ENCODE peak calls at places on chromosomes 13 and 19, in six cellular contexts. One of them, this sample, is unnamed.

GRCh38 chr19:19061491-19061890 is 2.3 kb upstream of the SLC25A42 start:
- DNase-seq in left ventricle myocardium inferior: peak
- DNase-seq in ovary: no peak
- DNase-seq in fibroblast of lung: no peak
- DNase-seq in CD8-positive, alpha-beta T cell: no peak
- DNase-seq in suprapubic skin: no peak
- DNase-seq in this sample: no peak

GRCh38 chr13:67229438-67230242 is 496 bp downstream of the PCDH9 start:
- DNase-seq in left ventricle myocardium inferior: no peak
- DNase-seq in ovary: no peak
- DNase-seq in fibroblast of lung: peak
- DNase-seq in CD8-positive, alpha-beta T cell: no peak
- DNase-seq in suprapubic skin: no peak
- DNase-seq in this sample: no peak

GRCh38 chr13:106103779-106104178 is 431.7 kb downstream of the EFNB2 start:
- DNase-seq in left ventricle myocardium inferior: no peak
- DNase-seq in ovary: no peak
- DNase-seq in fibroblast of lung: peak
- DNase-seq in CD8-positive, alpha-beta T cell: no peak
- DNase-seq in suprapubic skin: no peak
- DNase-seq in this sample: peak

GRCh38 chr19:4524808-4525562 is 6.7 kb upstream of the PLIN4 start:
- DNase-seq in left ventricle myocardium inferior: peak
- DNase-seq in ovary: peak
- DNase-seq in fibroblast of lung: no peak
- DNase-seq in CD8-positive, alpha-beta T cell: peak
- DNase-seq in suprapubic skin: peak
- DNase-seq in this sample: peak

GRCh38 chr13:32098275-32098674 is 66.7 kb downstream of the FRY start:
- DNase-seq in left ventricle myocardium inferior: no peak
- DNase-seq in ovary: no peak
- DNase-seq in fibroblast of lung: no peak
- DNase-seq in CD8-positive, alpha-beta T cell: no peak
- DNase-seq in suprapubic skin: no peak
- DNase-seq in this sample: peak

GRCh38 chr19:20077791-20078463 is at the start of gene ZNF90:
- DNase-seq in left ventricle myocardium inferior: peak
- DNase-seq in ovary: peak
- DNase-seq in fibroblast of lung: peak
- DNase-seq in CD8-positive, alpha-beta T cell: peak
- DNase-seq in suprapubic skin: peak
- DNase-seq in this sample: peak

GRCh38 chr13:50393641-50394040 is 378.4 kb downstream of the KCNRG start:
- DNase-seq in left ventricle myocardium inferior: peak
- DNase-seq in ovary: no peak
- DNase-seq in fibroblast of lung: peak
- DNase-seq in CD8-positive, alpha-beta T cell: no peak
- DNase-seq in suprapubic skin: no peak
- DNase-seq in this sample: peak

GRCh38 chr13:110391273-110391672 is 84.2 kb downstream of the COL4A2 start:
- DNase-seq in left ventricle myocardium inferior: no peak
- DNase-seq in ovary: no peak
- DNase-seq in fibroblast of lung: peak
- DNase-seq in CD8-positive, alpha-beta T cell: no peak
- DNase-seq in suprapubic skin: no peak
- DNase-seq in this sample: peak

GRCh38 chr19:44212250-44212864 is at the start of gene ZNF227:
- DNase-seq in left ventricle myocardium inferior: peak
- DNase-seq in ovary: peak
- DNase-seq in fibroblast of lung: peak
- DNase-seq in CD8-positive, alpha-beta T cell: peak
- DNase-seq in suprapubic skin: peak
- DNase-seq in this sample: peak

GRCh38 chr13:64758520-64758919 is 2471.6 kb downstream of the PCDH9 start:
- DNase-seq in left ventricle myocardium inferior: no peak
- DNase-seq in ovary: no peak
- DNase-seq in fibroblast of lung: peak
- DNase-seq in CD8-positive, alpha-beta T cell: no peak
- DNase-seq in suprapubic skin: no peak
- DNase-seq in this sample: no peak

GRCh38 chr19:34662919-34663318 is 14.0 kb downstream of the SCGB2B2 start:
- DNase-seq in left ventricle myocardium inferior: no peak
- DNase-seq in ovary: no peak
- DNase-seq in fibroblast of lung: no peak
- DNase-seq in CD8-positive, alpha-beta T cell: peak
- DNase-seq in suprapubic skin: no peak
- DNase-seq in this sample: peak

GRCh38 chr13:44906758-44907157 is 82.5 kb downstream of the NUFIP1 start:
- DNase-seq in left ventricle myocardium inferior: no peak
- DNase-seq in ovary: peak
- DNase-seq in fibroblast of lung: peak
- DNase-seq in CD8-positive, alpha-beta T cell: no peak
- DNase-seq in suprapubic skin: no peak
- DNase-seq in this sample: peak

GRCh38 chr19:57348136-57348535 is 2.9 kb upstream of the ZNF304 start:
- DNase-seq in left ventricle myocardium inferior: no peak
- DNase-seq in ovary: no peak
- DNase-seq in fibroblast of lung: peak
- DNase-seq in CD8-positive, alpha-beta T cell: no peak
- DNase-seq in suprapubic skin: no peak
- DNase-seq in this sample: peak

GRCh38 chr19:32373614-32374295 is 28.3 kb downstream of the ZNF507 start:
- DNase-seq in left ventricle myocardium inferior: no peak
- DNase-seq in ovary: no peak
- DNase-seq in fibroblast of lung: peak
- DNase-seq in CD8-positive, alpha-beta T cell: no peak
- DNase-seq in suprapubic skin: no peak
- DNase-seq in this sample: peak

GRCh38 chr19:44685877-44686276 is 13.1 kb upstream of the CEACAM16 start:
- DNase-seq in left ventricle myocardium inferior: no peak
- DNase-seq in ovary: no peak
- DNase-seq in fibroblast of lung: peak
- DNase-seq in CD8-positive, alpha-beta T cell: no peak
- DNase-seq in suprapubic skin: no peak
- DNase-seq in this sample: peak

GRCh38 chr13:41403983-41404382 is 53.4 kb upstream of the RGCC start:
- DNase-seq in left ventricle myocardium inferior: no peak
- DNase-seq in ovary: no peak
- DNase-seq in fibroblast of lung: no peak
- DNase-seq in CD8-positive, alpha-beta T cell: no peak
- DNase-seq in suprapubic skin: no peak
- DNase-seq in this sample: no peak

GRCh38 chr19:58001895-58002369 is 688 bp downstream of the ZNF606 start:
- DNase-seq in left ventricle myocardium inferior: no peak
- DNase-seq in ovary: no peak
- DNase-seq in fibroblast of lung: peak
- DNase-seq in CD8-positive, alpha-beta T cell: peak
- DNase-seq in suprapubic skin: no peak
- DNase-seq in this sample: peak

GRCh38 chr19:10769533-10770491 is 51.9 kb downstream of the DNM2 start:
- DNase-seq in left ventricle myocardium inferior: peak
- DNase-seq in ovary: peak
- DNase-seq in fibroblast of lung: no peak
- DNase-seq in CD8-positive, alpha-beta T cell: peak
- DNase-seq in suprapubic skin: no peak
- DNase-seq in this sample: peak

GRCh38 chr13:104580931-104581330 is 1514.7 kb upstream of the SLC10A2 start:
- DNase-seq in left ventricle myocardium inferior: no peak
- DNase-seq in ovary: no peak
- DNase-seq in fibroblast of lung: peak
- DNase-seq in CD8-positive, alpha-beta T cell: no peak
- DNase-seq in suprapubic skin: no peak
- DNase-seq in this sample: no peak

GRCh38 chr13:27403252-27403678 is 21.2 kb upstream of the GTF3A start:
- DNase-seq in left ventricle myocardium inferior: no peak
- DNase-seq in ovary: no peak
- DNase-seq in fibroblast of lung: peak
- DNase-seq in CD8-positive, alpha-beta T cell: no peak
- DNase-seq in suprapubic skin: no peak
- DNase-seq in this sample: peak

GRCh38 chr13:41492432-41493267 is 35.3 kb downstream of the RGCC start:
- DNase-seq in left ventricle myocardium inferior: no peak
- DNase-seq in ovary: no peak
- DNase-seq in fibroblast of lung: no peak
- DNase-seq in CD8-positive, alpha-beta T cell: peak
- DNase-seq in suprapubic skin: no peak
- DNase-seq in this sample: no peak

GRCh38 chr19:49932731-49933131 is 3.4 kb upstream of the NUP62 start:
- DNase-seq in left ventricle myocardium inferior: no peak
- DNase-seq in ovary: peak
- DNase-seq in fibroblast of lung: no peak
- DNase-seq in CD8-positive, alpha-beta T cell: peak
- DNase-seq in suprapubic skin: no peak
- DNase-seq in this sample: no peak

GRCh38 chr13:110643768-110644421 is 28.6 kb downstream of the NAXD start:
- DNase-seq in left ventricle myocardium inferior: no peak
- DNase-seq in ovary: no peak
- DNase-seq in fibroblast of lung: no peak
- DNase-seq in CD8-positive, alpha-beta T cell: no peak
- DNase-seq in suprapubic skin: no peak
- DNase-seq in this sample: no peak

DNA sequence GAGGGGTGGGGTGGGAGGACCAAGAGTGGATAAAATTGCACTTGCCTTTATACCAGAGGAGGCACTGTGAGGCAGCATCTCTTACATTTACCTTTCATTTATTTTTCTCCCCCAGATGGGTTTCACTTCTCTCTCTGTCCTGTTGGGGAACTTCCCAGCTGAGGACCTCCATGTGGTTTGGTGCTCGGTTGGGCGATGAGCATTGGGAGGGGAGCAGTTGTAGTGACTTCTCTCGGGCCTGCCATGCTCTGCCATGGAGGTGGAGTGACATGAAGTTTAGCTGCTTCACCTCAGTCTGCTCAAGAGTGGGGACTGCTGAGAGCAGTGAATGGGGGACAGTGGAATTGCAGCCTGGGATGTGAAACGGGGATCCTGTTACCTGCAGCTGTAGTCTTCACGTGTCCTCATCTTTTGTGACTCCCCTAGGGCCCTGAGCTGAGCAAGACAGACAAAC is 23.1 kb upstream of the CXCL17 start:
- DNase-seq in left ventricle myocardium inferior: no peak
- DNase-seq in ovary: no peak
- DNase-seq in fibroblast of lung: no peak
- DNase-seq in CD8-positive, alpha-beta T cell: no peak
- DNase-seq in suprapubic skin: no peak
- DNase-seq in this sample: no peak
- TF ChIP-seq CTCF in left ventricle myocardium inferior: no peak
- TF ChIP-seq CTCF in ovary: no peak
- TF ChIP-seq CTCF in fibroblast of lung: no peak
- TF ChIP-seq CTCF in CD8-positive, alpha-beta T cell: no peak
- TF ChIP-seq CTCF in suprapubic skin: no peak
- TF ChIP-seq CTCF in this sample: no peak

GRCh38 chr13:30307966-30308290 is 577 bp upstream of the KATNAL1 start:
- DNase-seq in left ventricle myocardium inferior: no peak
- DNase-seq in ovary: no peak
- DNase-seq in fibroblast of lung: no peak
- DNase-seq in CD8-positive, alpha-beta T cell: no peak
- DNase-seq in suprapubic skin: no peak
- DNase-seq in this sample: no peak

GRCh38 chr13:30306762-30307193 is 573 bp downstream of the KATNAL1 start:
- DNase-seq in left ventricle myocardium inferior: peak
- DNase-seq in ovary: peak
- DNase-seq in fibroblast of lung: peak
- DNase-seq in CD8-positive, alpha-beta T cell: peak
- DNase-seq in suprapubic skin: peak
- DNase-seq in this sample: peak

GRCh38 chr13:30305456-30305855 is 1.9 kb downstream of the KATNAL1 start:
- DNase-seq in left ventricle myocardium inferior: no peak
- DNase-seq in ovary: no peak
- DNase-seq in fibroblast of lung: no peak
- DNase-seq in CD8-positive, alpha-beta T cell: no peak
- DNase-seq in suprapubic skin: no peak
- DNase-seq in this sample: no peak

GRCh38 chr13:30307194-30307965 is at the start of gene KATNAL1:
- DNase-seq in left ventricle myocardium inferior: peak
- DNase-seq in ovary: peak
- DNase-seq in fibroblast of lung: peak
- DNase-seq in CD8-positive, alpha-beta T cell: peak
- DNase-seq in suprapubic skin: peak
- DNase-seq in this sample: peak

GRCh38 chr13:30308548-30308947 is 1.2 kb upstream of the KATNAL1 start:
- DNase-seq in left ventricle myocardium inferior: no peak
- DNase-seq in ovary: no peak
- DNase-seq in fibroblast of lung: peak
- DNase-seq in CD8-positive, alpha-beta T cell: no peak
- DNase-seq in suprapubic skin: no peak
- DNase-seq in this sample: peak
- H3K4me3 ChIP-seq in left ventricle myocardium inferior: peak
- H3K4me3 ChIP-seq in ovary: no peak
- H3K4me3 ChIP-seq in fibroblast of lung: no peak
- H3K4me3 ChIP-seq in CD8-positive, alpha-beta T cell: no peak
- H3K4me3 ChIP-seq in suprapubic skin: no peak
- H3K4me3 ChIP-seq in this sample: no peak

GRCh38 chr13:23598371-23598770 is 28.2 kb downstream of the TNFRSF19 start:
- DNase-seq in left ventricle myocardium inferior: no peak
- DNase-seq in ovary: no peak
- DNase-seq in fibroblast of lung: peak
- DNase-seq in CD8-positive, alpha-beta T cell: no peak
- DNase-seq in suprapubic skin: no peak
- DNase-seq in this sample: peak

GRCh38 chr13:23600534-23600933 is 30.3 kb downstream of the TNFRSF19 start:
- DNase-seq in left ventricle myocardium inferior: no peak
- DNase-seq in ovary: no peak
- DNase-seq in fibroblast of lung: no peak
- DNase-seq in CD8-positive, alpha-beta T cell: no peak
- DNase-seq in suprapubic skin: no peak
- DNase-seq in this sample: no peak

GRCh38 chr13:23600100-23600499 is 29.9 kb downstream of the TNFRSF19 start:
- DNase-seq in left ventricle myocardium inferior: no peak
- DNase-seq in ovary: no peak
- DNase-seq in fibroblast of lung: no peak
- DNase-seq in CD8-positive, alpha-beta T cell: no peak
- DNase-seq in suprapubic skin: no peak
- DNase-seq in this sample: no peak

GRCh38 chr13:23599083-23599925 is 29.1 kb downstream of the TNFRSF19 start:
- DNase-seq in left ventricle myocardium inferior: no peak
- DNase-seq in ovary: no peak
- DNase-seq in fibroblast of lung: peak
- DNase-seq in CD8-positive, alpha-beta T cell: no peak
- DNase-seq in suprapubic skin: no peak
- DNase-seq in this sample: no peak
- TF ChIP-seq CTCF in left ventricle myocardium inferior: no peak
- TF ChIP-seq CTCF in ovary: no peak
- TF ChIP-seq CTCF in fibroblast of lung: no peak
- TF ChIP-seq CTCF in CD8-positive, alpha-beta T cell: no peak
- TF ChIP-seq CTCF in suprapubic skin: no peak
- TF ChIP-seq CTCF in this sample: no peak

GRCh38 chr19:12886943-12887747 is at the start of gene KLF1:
- DNase-seq in left ventricle myocardium inferior: no peak
- DNase-seq in ovary: no peak
- DNase-seq in fibroblast of lung: no peak
- DNase-seq in CD8-positive, alpha-beta T cell: no peak
- DNase-seq in suprapubic skin: no peak
- DNase-seq in this sample: no peak
- H3K4me3 ChIP-seq in left ventricle myocardium inferior: peak
- H3K4me3 ChIP-seq in ovary: no peak
- H3K4me3 ChIP-seq in fibroblast of lung: no peak
- H3K4me3 ChIP-seq in CD8-positive, alpha-beta T cell: peak
- H3K4me3 ChIP-seq in suprapubic skin: peak
- H3K4me3 ChIP-seq in this sample: no peak

This sample was measured in fibroblast of mammary gland.